ENCODE peak calls at places on chromosomes 6 and 20, in seven cellular contexts. M is breast epithelium; L is stimulated activated CD4-positive, alpha-beta T cell treated with anti-CD3 and anti-CD28 coated beads, Interleukin-4, amount 100 ng/mL, for 48 hours; F is lung microvascular endothelial cell; A is activated CD4-positive, alpha-beta T cell treated with anti-CD3 and anti-CD28 coated beads for 36 hours; J is HepG2; R is A172. C is an unnamed sample.

GRCh38 chr6:155024628-155025027 is 29.5 kb downstream of the TIAM2 start:
- DNase-seq in M (no peak), L (no peak), F (no peak), A (no peak), J (peak; percentile 54), R (no peak), C (no peak)

GRCh38 chr6:143677577-143677890 is 231 bp upstream of the PHACTR2 start:
- DNase-seq in M (no peak), L (no peak), F (no peak), A (no peak), J (no peak), R (no peak), C (no peak)

GRCh38 chr20:52426856-52427255 is 235.3 kb upstream of the ZFP64 start:
- DNase-seq in M (no peak), L (no peak), F (no peak), A (no peak), J (no peak), R (peak; percentile 18), C (no peak)

GRCh38 chr6:108002365-108003221 is 44.6 kb upstream of the SEC63 start:
- DNase-seq in M (peak; percentile 69), L (no peak), F (peak; percentile 17), A (no peak), J (peak; percentile 98), R (no peak), C (no peak)

GRCh38 chr20:53337419-53338101 is 256.1 kb downstream of the ZNF217 start:
- DNase-seq in M (no peak), L (no peak), F (no peak), A (no peak), J (no peak), R (no peak), C (no peak)

GRCh38 chr20:62356143-62356947 is 10.8 kb downstream of the LAMA5 start:
- DNase-seq in M (no peak), L (no peak), F (no peak), A (no peak), J (no peak), R (no peak), C (no peak)

GRCh38 chr20:46558511-46558959 is 8.1 kb upstream of the OCSTAMP start:
- DNase-seq in M (no peak), L (peak; percentile 22), F (peak; percentile 74), A (peak; percentile 82), J (peak; percentile 73), R (peak; percentile 95), C (no peak)

GRCh38 chr6:42297661-42298060 is 80.0 kb upstream of the MRPS10 start:
- DNase-seq in M (no peak), L (no peak), F (no peak), A (no peak), J (no peak), R (no peak), C (no peak)

GRCh38 chr6:12481292-12481691 is 191.1 kb downstream of the EDN1 start:
- DNase-seq in M (no peak), L (no peak), F (no peak), A (no peak), J (no peak), R (no peak), C (no peak)